ENCODE peak calls at places on chromosomes 12 and 14, in six cellular contexts. One of them, this sample, is unnamed.

GRCh38 chr12:3715999-3716398 is 36.9 kb downstream of the CRACR2A start:
- DNase-seq in activated T-cell treated with anti-CD3 and anti-CD28 coated beads, Interleukin-2, amount 50 U/mL, for 72 hours: no peak
- DNase-seq in stimulated activated effector memory CD8-positive, alpha-beta T cell treated with anti-CD3 and anti-CD28 coated beads, Interleukin-12 subunit alpha, Interleukin-12 subunit beta, amount 100 ng/mL, for 72 hours: no peak
- DNase-seq in stimulated activated CD4-positive, alpha-beta T cell treated with anti-CD3 and anti-CD28 coated beads, Interleukin-12 subunit alpha, Interleukin-12 subunit beta, amount 100 ng/mL, for 4 hours: no peak
- DNase-seq in Jurkat, Clone E6-1: no peak
- DNase-seq in stimulated activated CD8-positive, alpha-beta memory T cell treated with anti-CD3 and anti-CD28 coated beads, Interleukin-12 subunit alpha, Interleukin-12 subunit beta, amount 100 ng/mL, for 1 hour: no peak
- DNase-seq in this sample: no peak

GRCh38 chr12:68092976-68093375 is 66.6 kb downstream of the IFNG start:
- DNase-seq in activated T-cell treated with anti-CD3 and anti-CD28 coated beads, Interleukin-2, amount 50 U/mL, for 72 hours: no peak
- DNase-seq in stimulated activated effector memory CD8-positive, alpha-beta T cell treated with anti-CD3 and anti-CD28 coated beads, Interleukin-12 subunit alpha, Interleukin-12 subunit beta, amount 100 ng/mL, for 72 hours: no peak
- DNase-seq in stimulated activated CD4-positive, alpha-beta T cell treated with anti-CD3 and anti-CD28 coated beads, Interleukin-12 subunit alpha, Interleukin-12 subunit beta, amount 100 ng/mL, for 4 hours: no peak
- DNase-seq in Jurkat, Clone E6-1: no peak
- DNase-seq in stimulated activated CD8-positive, alpha-beta memory T cell treated with anti-CD3 and anti-CD28 coated beads, Interleukin-12 subunit alpha, Interleukin-12 subunit beta, amount 100 ng/mL, for 1 hour: no peak
- DNase-seq in this sample: no peak

GRCh38 chr12:109273354-109273753 is 35.7 kb downstream of the FOXN4 start:
- DNase-seq in activated T-cell treated with anti-CD3 and anti-CD28 coated beads, Interleukin-2, amount 50 U/mL, for 72 hours: no peak
- DNase-seq in stimulated activated effector memory CD8-positive, alpha-beta T cell treated with anti-CD3 and anti-CD28 coated beads, Interleukin-12 subunit alpha, Interleukin-12 subunit beta, amount 100 ng/mL, for 72 hours: no peak
- DNase-seq in stimulated activated CD4-positive, alpha-beta T cell treated with anti-CD3 and anti-CD28 coated beads, Interleukin-12 subunit alpha, Interleukin-12 subunit beta, amount 100 ng/mL, for 4 hours: no peak
- DNase-seq in Jurkat, Clone E6-1: no peak
- DNase-seq in stimulated activated CD8-positive, alpha-beta memory T cell treated with anti-CD3 and anti-CD28 coated beads, Interleukin-12 subunit alpha, Interleukin-12 subunit beta, amount 100 ng/mL, for 1 hour: no peak
- DNase-seq in this sample: no peak

GRCh38 chr12:55850893-55851292 is 8.2 kb upstream of the MMP19 start:
- DNase-seq in activated T-cell treated with anti-CD3 and anti-CD28 coated beads, Interleukin-2, amount 50 U/mL, for 72 hours: no peak
- DNase-seq in stimulated activated effector memory CD8-positive, alpha-beta T cell treated with anti-CD3 and anti-CD28 coated beads, Interleukin-12 subunit alpha, Interleukin-12 subunit beta, amount 100 ng/mL, for 72 hours: no peak
- DNase-seq in stimulated activated CD4-positive, alpha-beta T cell treated with anti-CD3 and anti-CD28 coated beads, Interleukin-12 subunit alpha, Interleukin-12 subunit beta, amount 100 ng/mL, for 4 hours: no peak
- DNase-seq in Jurkat, Clone E6-1: no peak
- DNase-seq in stimulated activated CD8-positive, alpha-beta memory T cell treated with anti-CD3 and anti-CD28 coated beads, Interleukin-12 subunit alpha, Interleukin-12 subunit beta, amount 100 ng/mL, for 1 hour: no peak
- DNase-seq in this sample: no peak

GRCh38 chr14:92637228-92637627 is 111.2 kb downstream of the LGMN start:
- DNase-seq in activated T-cell treated with anti-CD3 and anti-CD28 coated beads, Interleukin-2, amount 50 U/mL, for 72 hours: no peak
- DNase-seq in stimulated activated effector memory CD8-positive, alpha-beta T cell treated with anti-CD3 and anti-CD28 coated beads, Interleukin-12 subunit alpha, Interleukin-12 subunit beta, amount 100 ng/mL, for 72 hours: no peak
- DNase-seq in stimulated activated CD4-positive, alpha-beta T cell treated with anti-CD3 and anti-CD28 coated beads, Interleukin-12 subunit alpha, Interleukin-12 subunit beta, amount 100 ng/mL, for 4 hours: no peak
- DNase-seq in Jurkat, Clone E6-1: no peak
- DNase-seq in stimulated activated CD8-positive, alpha-beta memory T cell treated with anti-CD3 and anti-CD28 coated beads, Interleukin-12 subunit alpha, Interleukin-12 subunit beta, amount 100 ng/mL, for 1 hour: no peak
- DNase-seq in this sample: no peak

GRCh38 chr14:74083161-74083560 is 1.1 kb downstream of the ALDH6A1 start:
- DNase-seq in activated T-cell treated with anti-CD3 and anti-CD28 coated beads, Interleukin-2, amount 50 U/mL, for 72 hours: no peak
- DNase-seq in stimulated activated effector memory CD8-positive, alpha-beta T cell treated with anti-CD3 and anti-CD28 coated beads, Interleukin-12 subunit alpha, Interleukin-12 subunit beta, amount 100 ng/mL, for 72 hours: no peak
- DNase-seq in stimulated activated CD4-positive, alpha-beta T cell treated with anti-CD3 and anti-CD28 coated beads, Interleukin-12 subunit alpha, Interleukin-12 subunit beta, amount 100 ng/mL, for 4 hours: no peak
- DNase-seq in Jurkat, Clone E6-1: no peak
- DNase-seq in stimulated activated CD8-positive, alpha-beta memory T cell treated with anti-CD3 and anti-CD28 coated beads, Interleukin-12 subunit alpha, Interleukin-12 subunit beta, amount 100 ng/mL, for 1 hour: no peak
- DNase-seq in this sample: no peak

GRCh38 chr12:96350982-96351381 is 49.3 kb downstream of the CDK17 start:
- DNase-seq in activated T-cell treated with anti-CD3 and anti-CD28 coated beads, Interleukin-2, amount 50 U/mL, for 72 hours: no peak
- DNase-seq in stimulated activated effector memory CD8-positive, alpha-beta T cell treated with anti-CD3 and anti-CD28 coated beads, Interleukin-12 subunit alpha, Interleukin-12 subunit beta, amount 100 ng/mL, for 72 hours: no peak
- DNase-seq in stimulated activated CD4-positive, alpha-beta T cell treated with anti-CD3 and anti-CD28 coated beads, Interleukin-12 subunit alpha, Interleukin-12 subunit beta, amount 100 ng/mL, for 4 hours: no peak
- DNase-seq in Jurkat, Clone E6-1: no peak
- DNase-seq in stimulated activated CD8-positive, alpha-beta memory T cell treated with anti-CD3 and anti-CD28 coated beads, Interleukin-12 subunit alpha, Interleukin-12 subunit beta, amount 100 ng/mL, for 1 hour: no peak
- DNase-seq in this sample: no peak

GRCh38 chr12:12613334-12613733 is 1.7 kb downstream of the CREBL2 start:
- DNase-seq in activated T-cell treated with anti-CD3 and anti-CD28 coated beads, Interleukin-2, amount 50 U/mL, for 72 hours: no peak
- DNase-seq in stimulated activated effector memory CD8-positive, alpha-beta T cell treated with anti-CD3 and anti-CD28 coated beads, Interleukin-12 subunit alpha, Interleukin-12 subunit beta, amount 100 ng/mL, for 72 hours: no peak
- DNase-seq in stimulated activated CD4-positive, alpha-beta T cell treated with anti-CD3 and anti-CD28 coated beads, Interleukin-12 subunit alpha, Interleukin-12 subunit beta, amount 100 ng/mL, for 4 hours: no peak
- DNase-seq in Jurkat, Clone E6-1: no peak
- DNase-seq in stimulated activated CD8-positive, alpha-beta memory T cell treated with anti-CD3 and anti-CD28 coated beads, Interleukin-12 subunit alpha, Interleukin-12 subunit beta, amount 100 ng/mL, for 1 hour: no peak
- DNase-seq in this sample: no peak

GRCh38 chr12:630656-631632 is 32.3 kb downstream of the NINJ2 start:
- DNase-seq in activated T-cell treated with anti-CD3 and anti-CD28 coated beads, Interleukin-2, amount 50 U/mL, for 72 hours: peak
- DNase-seq in stimulated activated effector memory CD8-positive, alpha-beta T cell treated with anti-CD3 and anti-CD28 coated beads, Interleukin-12 subunit alpha, Interleukin-12 subunit beta, amount 100 ng/mL, for 72 hours: peak
- DNase-seq in stimulated activated CD4-positive, alpha-beta T cell treated with anti-CD3 and anti-CD28 coated beads, Interleukin-12 subunit alpha, Interleukin-12 subunit beta, amount 100 ng/mL, for 4 hours: peak
- DNase-seq in Jurkat, Clone E6-1: no peak
- DNase-seq in stimulated activated CD8-positive, alpha-beta memory T cell treated with anti-CD3 and anti-CD28 coated beads, Interleukin-12 subunit alpha, Interleukin-12 subunit beta, amount 100 ng/mL, for 1 hour: peak
- DNase-seq in this sample: peak

GRCh38 chr12:128801879-128802391 is 21.8 kb downstream of the SLC15A4 start:
- DNase-seq in activated T-cell treated with anti-CD3 and anti-CD28 coated beads, Interleukin-2, amount 50 U/mL, for 72 hours: no peak
- DNase-seq in stimulated activated effector memory CD8-positive, alpha-beta T cell treated with anti-CD3 and anti-CD28 coated beads, Interleukin-12 subunit alpha, Interleukin-12 subunit beta, amount 100 ng/mL, for 72 hours: no peak
- DNase-seq in stimulated activated CD4-positive, alpha-beta T cell treated with anti-CD3 and anti-CD28 coated beads, Interleukin-12 subunit alpha, Interleukin-12 subunit beta, amount 100 ng/mL, for 4 hours: no peak
- DNase-seq in Jurkat, Clone E6-1: no peak
- DNase-seq in stimulated activated CD8-positive, alpha-beta memory T cell treated with anti-CD3 and anti-CD28 coated beads, Interleukin-12 subunit alpha, Interleukin-12 subunit beta, amount 100 ng/mL, for 1 hour: no peak
- DNase-seq in this sample: no peak

GRCh38 chr12:99253068-99253467 is 394.5 kb upstream of the GARIN6 start:
- DNase-seq in activated T-cell treated with anti-CD3 and anti-CD28 coated beads, Interleukin-2, amount 50 U/mL, for 72 hours: no peak
- DNase-seq in stimulated activated effector memory CD8-positive, alpha-beta T cell treated with anti-CD3 and anti-CD28 coated beads, Interleukin-12 subunit alpha, Interleukin-12 subunit beta, amount 100 ng/mL, for 72 hours: no peak
- DNase-seq in stimulated activated CD4-positive, alpha-beta T cell treated with anti-CD3 and anti-CD28 coated beads, Interleukin-12 subunit alpha, Interleukin-12 subunit beta, amount 100 ng/mL, for 4 hours: no peak
- DNase-seq in Jurkat, Clone E6-1: no peak
- DNase-seq in stimulated activated CD8-positive, alpha-beta memory T cell treated with anti-CD3 and anti-CD28 coated beads, Interleukin-12 subunit alpha, Interleukin-12 subunit beta, amount 100 ng/mL, for 1 hour: no peak
- DNase-seq in this sample: no peak

GRCh38 chr14:61420326-61420725 is 98.9 kb downstream of the PRKCH start:
- DNase-seq in activated T-cell treated with anti-CD3 and anti-CD28 coated beads, Interleukin-2, amount 50 U/mL, for 72 hours: peak
- DNase-seq in stimulated activated effector memory CD8-positive, alpha-beta T cell treated with anti-CD3 and anti-CD28 coated beads, Interleukin-12 subunit alpha, Interleukin-12 subunit beta, amount 100 ng/mL, for 72 hours: no peak
- DNase-seq in stimulated activated CD4-positive, alpha-beta T cell treated with anti-CD3 and anti-CD28 coated beads, Interleukin-12 subunit alpha, Interleukin-12 subunit beta, amount 100 ng/mL, for 4 hours: no peak
- DNase-seq in Jurkat, Clone E6-1: peak
- DNase-seq in stimulated activated CD8-positive, alpha-beta memory T cell treated with anti-CD3 and anti-CD28 coated beads, Interleukin-12 subunit alpha, Interleukin-12 subunit beta, amount 100 ng/mL, for 1 hour: no peak
- DNase-seq in this sample: no peak

GRCh38 chr12:56987011-56987410 is 19.3 kb downstream of the ZBTB39 start:
- DNase-seq in activated T-cell treated with anti-CD3 and anti-CD28 coated beads, Interleukin-2, amount 50 U/mL, for 72 hours: no peak
- DNase-seq in stimulated activated effector memory CD8-positive, alpha-beta T cell treated with anti-CD3 and anti-CD28 coated beads, Interleukin-12 subunit alpha, Interleukin-12 subunit beta, amount 100 ng/mL, for 72 hours: no peak
- DNase-seq in stimulated activated CD4-positive, alpha-beta T cell treated with anti-CD3 and anti-CD28 coated beads, Interleukin-12 subunit alpha, Interleukin-12 subunit beta, amount 100 ng/mL, for 4 hours: no peak
- DNase-seq in Jurkat, Clone E6-1: no peak
- DNase-seq in stimulated activated CD8-positive, alpha-beta memory T cell treated with anti-CD3 and anti-CD28 coated beads, Interleukin-12 subunit alpha, Interleukin-12 subunit beta, amount 100 ng/mL, for 1 hour: no peak
- DNase-seq in this sample: no peak

GRCh38 chr12:117882603-117883184 is 86.1 kb downstream of the KSR2 start:
- DNase-seq in activated T-cell treated with anti-CD3 and anti-CD28 coated beads, Interleukin-2, amount 50 U/mL, for 72 hours: no peak
- DNase-seq in stimulated activated effector memory CD8-positive, alpha-beta T cell treated with anti-CD3 and anti-CD28 coated beads, Interleukin-12 subunit alpha, Interleukin-12 subunit beta, amount 100 ng/mL, for 72 hours: no peak
- DNase-seq in stimulated activated CD4-positive, alpha-beta T cell treated with anti-CD3 and anti-CD28 coated beads, Interleukin-12 subunit alpha, Interleukin-12 subunit beta, amount 100 ng/mL, for 4 hours: no peak
- DNase-seq in Jurkat, Clone E6-1: no peak
- DNase-seq in stimulated activated CD8-positive, alpha-beta memory T cell treated with anti-CD3 and anti-CD28 coated beads, Interleukin-12 subunit alpha, Interleukin-12 subunit beta, amount 100 ng/mL, for 1 hour: no peak
- DNase-seq in this sample: no peak

GRCh38 chr12:54018608-54018984 is 9.6 kb upstream of the HOXC6 start:
- DNase-seq in activated T-cell treated with anti-CD3 and anti-CD28 coated beads, Interleukin-2, amount 50 U/mL, for 72 hours: no peak
- DNase-seq in stimulated activated effector memory CD8-positive, alpha-beta T cell treated with anti-CD3 and anti-CD28 coated beads, Interleukin-12 subunit alpha, Interleukin-12 subunit beta, amount 100 ng/mL, for 72 hours: no peak
- DNase-seq in stimulated activated CD4-positive, alpha-beta T cell treated with anti-CD3 and anti-CD28 coated beads, Interleukin-12 subunit alpha, Interleukin-12 subunit beta, amount 100 ng/mL, for 4 hours: no peak
- DNase-seq in Jurkat, Clone E6-1: no peak
- DNase-seq in stimulated activated CD8-positive, alpha-beta memory T cell treated with anti-CD3 and anti-CD28 coated beads, Interleukin-12 subunit alpha, Interleukin-12 subunit beta, amount 100 ng/mL, for 1 hour: no peak
- DNase-seq in this sample: no peak

GRCh38 chr14:68634874-68635601 is 157.8 kb downstream of the ZFP36L1 start:
- DNase-seq in activated T-cell treated with anti-CD3 and anti-CD28 coated beads, Interleukin-2, amount 50 U/mL, for 72 hours: no peak
- DNase-seq in stimulated activated effector memory CD8-positive, alpha-beta T cell treated with anti-CD3 and anti-CD28 coated beads, Interleukin-12 subunit alpha, Interleukin-12 subunit beta, amount 100 ng/mL, for 72 hours: no peak
- DNase-seq in stimulated activated CD4-positive, alpha-beta T cell treated with anti-CD3 and anti-CD28 coated beads, Interleukin-12 subunit alpha, Interleukin-12 subunit beta, amount 100 ng/mL, for 4 hours: no peak
- DNase-seq in Jurkat, Clone E6-1: no peak
- DNase-seq in stimulated activated CD8-positive, alpha-beta memory T cell treated with anti-CD3 and anti-CD28 coated beads, Interleukin-12 subunit alpha, Interleukin-12 subunit beta, amount 100 ng/mL, for 1 hour: no peak
- DNase-seq in this sample: no peak

GRCh38 chr12:91381309-91381804 is 198.7 kb upstream of the DCN start:
- DNase-seq in activated T-cell treated with anti-CD3 and anti-CD28 coated beads, Interleukin-2, amount 50 U/mL, for 72 hours: peak
- DNase-seq in stimulated activated effector memory CD8-positive, alpha-beta T cell treated with anti-CD3 and anti-CD28 coated beads, Interleukin-12 subunit alpha, Interleukin-12 subunit beta, amount 100 ng/mL, for 72 hours: no peak
- DNase-seq in stimulated activated CD4-positive, alpha-beta T cell treated with anti-CD3 and anti-CD28 coated beads, Interleukin-12 subunit alpha, Interleukin-12 subunit beta, amount 100 ng/mL, for 4 hours: no peak
- DNase-seq in Jurkat, Clone E6-1: no peak
- DNase-seq in stimulated activated CD8-positive, alpha-beta memory T cell treated with anti-CD3 and anti-CD28 coated beads, Interleukin-12 subunit alpha, Interleukin-12 subunit beta, amount 100 ng/mL, for 1 hour: no peak
- DNase-seq in this sample: peak